ENCODE peak calls at places on chromosomes 2 and 18, in ten cellular contexts. One of them, this sample, is unnamed.

GRCh38 chr2:241357531-241357930 is 1.4 kb downstream of the FARP2 start:
- DNase-seq in fibroblast of pulmonary artery: no peak
- DNase-seq in choroid plexus epithelial cell: no peak
- DNase-seq in endothelial cell: no peak
- DNase-seq in A549: no peak
- DNase-seq in Calu3: no peak
- DNase-seq in IMR-90: no peak
- DNase-seq in MM.1S: peak
- DNase-seq in dorsolateral prefrontal cortex: no peak
- DNase-seq in progenitor cell of endocrine pancreas: no peak
- DNase-seq in this sample: no peak

GRCh38 chr2:219289537-219290361 is 10.6 kb downstream of the DNAJB2 start:
- DNase-seq in fibroblast of pulmonary artery: peak
- DNase-seq in choroid plexus epithelial cell: peak
- DNase-seq in endothelial cell: no peak
- DNase-seq in A549: no peak
- DNase-seq in Calu3: peak
- DNase-seq in IMR-90: peak
- DNase-seq in MM.1S: no peak
- DNase-seq in dorsolateral prefrontal cortex: peak
- DNase-seq in progenitor cell of endocrine pancreas: no peak
- DNase-seq in this sample: no peak

GRCh38 chr2:240024766-240025165 is 376 bp downstream of the NDUFA10 start:
- DNase-seq in fibroblast of pulmonary artery: no peak
- DNase-seq in choroid plexus epithelial cell: peak
- DNase-seq in endothelial cell: no peak
- DNase-seq in A549: peak
- DNase-seq in Calu3: no peak
- DNase-seq in IMR-90: no peak
- DNase-seq in MM.1S: peak
- DNase-seq in dorsolateral prefrontal cortex: no peak
- DNase-seq in progenitor cell of endocrine pancreas: no peak
- DNase-seq in this sample: no peak

GRCh38 chr2:58081000-58081399 is 34.4 kb downstream of the VRK2 start:
- DNase-seq in fibroblast of pulmonary artery: no peak
- DNase-seq in choroid plexus epithelial cell: peak
- DNase-seq in endothelial cell: no peak
- DNase-seq in A549: peak
- DNase-seq in Calu3: no peak
- DNase-seq in IMR-90: no peak
- DNase-seq in MM.1S: no peak
- DNase-seq in dorsolateral prefrontal cortex: no peak
- DNase-seq in progenitor cell of endocrine pancreas: no peak
- DNase-seq in this sample: no peak

GRCh38 chr2:232139786-232140562 is 178.5 kb downstream of the DIS3L2 start:
- DNase-seq in fibroblast of pulmonary artery: no peak
- DNase-seq in choroid plexus epithelial cell: no peak
- DNase-seq in endothelial cell: no peak
- DNase-seq in A549: no peak
- DNase-seq in Calu3: no peak
- DNase-seq in IMR-90: peak
- DNase-seq in MM.1S: no peak
- DNase-seq in dorsolateral prefrontal cortex: no peak
- DNase-seq in progenitor cell of endocrine pancreas: no peak
- DNase-seq in this sample: no peak

GRCh38 chr2:189113963-189114362 is 65.6 kb downstream of the COL5A2 start:
- DNase-seq in fibroblast of pulmonary artery: no peak
- DNase-seq in choroid plexus epithelial cell: peak
- DNase-seq in endothelial cell: no peak
- DNase-seq in A549: no peak
- DNase-seq in Calu3: no peak
- DNase-seq in IMR-90: peak
- DNase-seq in MM.1S: no peak
- DNase-seq in dorsolateral prefrontal cortex: no peak
- DNase-seq in progenitor cell of endocrine pancreas: no peak
- DNase-seq in this sample: no peak

GRCh38 chr18:59514193-59514592 is 155.1 kb upstream of the LMAN1 start:
- DNase-seq in fibroblast of pulmonary artery: peak
- DNase-seq in choroid plexus epithelial cell: peak
- DNase-seq in endothelial cell: peak
- DNase-seq in A549: no peak
- DNase-seq in Calu3: no peak
- DNase-seq in IMR-90: peak
- DNase-seq in MM.1S: no peak
- DNase-seq in dorsolateral prefrontal cortex: no peak
- DNase-seq in progenitor cell of endocrine pancreas: no peak
- DNase-seq in this sample: no peak

GRCh38 chr2:74014813-74015212 is 30.1 kb downstream of the TET3 start:
- DNase-seq in fibroblast of pulmonary artery: no peak
- DNase-seq in choroid plexus epithelial cell: no peak
- DNase-seq in endothelial cell: no peak
- DNase-seq in A549: no peak
- DNase-seq in Calu3: no peak
- DNase-seq in IMR-90: no peak
- DNase-seq in MM.1S: no peak
- DNase-seq in dorsolateral prefrontal cortex: no peak
- DNase-seq in progenitor cell of endocrine pancreas: no peak
- DNase-seq in this sample: no peak

GRCh38 chr2:233764264-233764663 is 4.2 kb downstream of the UGT1A1 start:
- DNase-seq in fibroblast of pulmonary artery: peak
- DNase-seq in choroid plexus epithelial cell: peak
- DNase-seq in endothelial cell: no peak
- DNase-seq in A549: peak
- DNase-seq in Calu3: peak
- DNase-seq in IMR-90: peak
- DNase-seq in MM.1S: no peak
- DNase-seq in dorsolateral prefrontal cortex: no peak
- DNase-seq in progenitor cell of endocrine pancreas: no peak
- DNase-seq in this sample: no peak

GRCh38 chr2:196086517-196087368 is 18.1 kb upstream of the DNAH7 start:
- DNase-seq in fibroblast of pulmonary artery: no peak
- DNase-seq in choroid plexus epithelial cell: no peak
- DNase-seq in endothelial cell: no peak
- DNase-seq in A549: no peak
- DNase-seq in Calu3: no peak
- DNase-seq in IMR-90: no peak
- DNase-seq in MM.1S: no peak
- DNase-seq in dorsolateral prefrontal cortex: no peak
- DNase-seq in progenitor cell of endocrine pancreas: no peak
- DNase-seq in this sample: no peak

GRCh38 chr2:151280276-151280675 is 9.2 kb downstream of the NMI start:
- DNase-seq in fibroblast of pulmonary artery: peak
- DNase-seq in choroid plexus epithelial cell: peak
- DNase-seq in endothelial cell: no peak
- DNase-seq in A549: no peak
- DNase-seq in Calu3: no peak
- DNase-seq in IMR-90: peak
- DNase-seq in MM.1S: no peak
- DNase-seq in dorsolateral prefrontal cortex: no peak
- DNase-seq in progenitor cell of endocrine pancreas: no peak
- DNase-seq in this sample: no peak

GRCh38 chr2:205474746-205475145 is 207.6 kb upstream of the NRP2 start:
- DNase-seq in fibroblast of pulmonary artery: peak
- DNase-seq in choroid plexus epithelial cell: peak
- DNase-seq in endothelial cell: no peak
- DNase-seq in A549: no peak
- DNase-seq in Calu3: no peak
- DNase-seq in IMR-90: peak
- DNase-seq in MM.1S: no peak
- DNase-seq in dorsolateral prefrontal cortex: no peak
- DNase-seq in progenitor cell of endocrine pancreas: no peak
- DNase-seq in this sample: no peak

GRCh38 chr2:181917378-181917735 is 25.8 kb downstream of the ITPRID2 start:
- DNase-seq in fibroblast of pulmonary artery: no peak
- DNase-seq in choroid plexus epithelial cell: no peak
- DNase-seq in endothelial cell: no peak
- DNase-seq in A549: no peak
- DNase-seq in Calu3: no peak
- DNase-seq in IMR-90: no peak
- DNase-seq in MM.1S: peak
- DNase-seq in dorsolateral prefrontal cortex: no peak
- DNase-seq in progenitor cell of endocrine pancreas: no peak
- DNase-seq in this sample: no peak

GRCh38 chr2:133674433-133675331 is 106.4 kb upstream of the NCKAP5 start:
- DNase-seq in fibroblast of pulmonary artery: peak
- DNase-seq in choroid plexus epithelial cell: peak
- DNase-seq in endothelial cell: peak
- DNase-seq in A549: peak
- DNase-seq in Calu3: peak
- DNase-seq in IMR-90: peak
- DNase-seq in MM.1S: no peak
- DNase-seq in dorsolateral prefrontal cortex: peak
- DNase-seq in progenitor cell of endocrine pancreas: no peak
- DNase-seq in this sample: no peak

GRCh38 chr2:140508756-140509155 is 1622.1 kb downstream of the LRP1B start:
- DNase-seq in fibroblast of pulmonary artery: no peak
- DNase-seq in choroid plexus epithelial cell: no peak
- DNase-seq in endothelial cell: no peak
- DNase-seq in A549: no peak
- DNase-seq in Calu3: no peak
- DNase-seq in IMR-90: no peak
- DNase-seq in MM.1S: no peak
- DNase-seq in dorsolateral prefrontal cortex: no peak
- DNase-seq in progenitor cell of endocrine pancreas: no peak
- DNase-seq in this sample: no peak

GRCh38 chr2:126645211-126645618 is 10.7 kb upstream of the GYPC start:
- DNase-seq in fibroblast of pulmonary artery: no peak
- DNase-seq in choroid plexus epithelial cell: no peak
- DNase-seq in endothelial cell: no peak
- DNase-seq in A549: no peak
- DNase-seq in Calu3: no peak
- DNase-seq in IMR-90: no peak
- DNase-seq in MM.1S: no peak
- DNase-seq in dorsolateral prefrontal cortex: no peak
- DNase-seq in progenitor cell of endocrine pancreas: no peak
- DNase-seq in this sample: no peak

GRCh38 chr2:173881466-173881865 is 83.7 kb downstream of the SP3 start:
- DNase-seq in fibroblast of pulmonary artery: peak
- DNase-seq in choroid plexus epithelial cell: peak
- DNase-seq in endothelial cell: no peak
- DNase-seq in A549: no peak
- DNase-seq in Calu3: no peak
- DNase-seq in IMR-90: peak
- DNase-seq in MM.1S: no peak
- DNase-seq in dorsolateral prefrontal cortex: no peak
- DNase-seq in progenitor cell of endocrine pancreas: no peak
- DNase-seq in this sample: no peak

GRCh38 chr18:76380791-76381405 is 114.1 kb downstream of the ZNF516 start:
- DNase-seq in fibroblast of pulmonary artery: no peak
- DNase-seq in choroid plexus epithelial cell: no peak
- DNase-seq in endothelial cell: peak
- DNase-seq in A549: peak
- DNase-seq in Calu3: no peak
- DNase-seq in IMR-90: no peak
- DNase-seq in MM.1S: peak
- DNase-seq in dorsolateral prefrontal cortex: no peak
- DNase-seq in progenitor cell of endocrine pancreas: no peak
- DNase-seq in this sample: no peak
- TF ChIP-seq CTCF in fibroblast of pulmonary artery: peak
- TF ChIP-seq CTCF in choroid plexus epithelial cell: peak
- TF ChIP-seq CTCF in endothelial cell: peak
- TF ChIP-seq CTCF in A549: peak
- TF ChIP-seq CTCF in Calu3: no peak
- TF ChIP-seq CTCF in IMR-90: peak
- TF ChIP-seq CTCF in MM.1S: peak
- TF ChIP-seq CTCF in dorsolateral prefrontal cortex: no peak
- TF ChIP-seq CTCF in progenitor cell of endocrine pancreas: peak
- TF ChIP-seq CTCF in this sample: no peak

GRCh38 chr2:11642972-11643371 is 27.0 kb downstream of the NTSR2 start:
- DNase-seq in fibroblast of pulmonary artery: no peak
- DNase-seq in choroid plexus epithelial cell: no peak
- DNase-seq in endothelial cell: no peak
- DNase-seq in A549: no peak
- DNase-seq in Calu3: no peak
- DNase-seq in IMR-90: no peak
- DNase-seq in MM.1S: no peak
- DNase-seq in dorsolateral prefrontal cortex: no peak
- DNase-seq in progenitor cell of endocrine pancreas: no peak
- DNase-seq in this sample: no peak
- TF ChIP-seq CTCF in fibroblast of pulmonary artery: no peak
- TF ChIP-seq CTCF in choroid plexus epithelial cell: no peak
- TF ChIP-seq CTCF in endothelial cell: no peak
- TF ChIP-seq CTCF in A549: no peak
- TF ChIP-seq CTCF in Calu3: no peak
- TF ChIP-seq CTCF in IMR-90: no peak
- TF ChIP-seq CTCF in MM.1S: no peak
- TF ChIP-seq CTCF in dorsolateral prefrontal cortex: no peak
- TF ChIP-seq CTCF in progenitor cell of endocrine pancreas: no peak
- TF ChIP-seq CTCF in this sample: no peak

GRCh38 chr2:15816674-15817406 is 123.5 kb upstream of the MYCN start:
- DNase-seq in fibroblast of pulmonary artery: no peak
- DNase-seq in choroid plexus epithelial cell: no peak
- DNase-seq in endothelial cell: no peak
- DNase-seq in A549: no peak
- DNase-seq in Calu3: no peak
- DNase-seq in IMR-90: no peak
- DNase-seq in MM.1S: no peak
- DNase-seq in dorsolateral prefrontal cortex: no peak
- DNase-seq in progenitor cell of endocrine pancreas: no peak
- DNase-seq in this sample: no peak
- TF ChIP-seq CTCF in fibroblast of pulmonary artery: no peak
- TF ChIP-seq CTCF in choroid plexus epithelial cell: no peak
- TF ChIP-seq CTCF in endothelial cell: no peak
- TF ChIP-seq CTCF in A549: no peak
- TF ChIP-seq CTCF in Calu3: no peak
- TF ChIP-seq CTCF in IMR-90: no peak
- TF ChIP-seq CTCF in MM.1S: no peak
- TF ChIP-seq CTCF in dorsolateral prefrontal cortex: no peak
- TF ChIP-seq CTCF in progenitor cell of endocrine pancreas: no peak
- TF ChIP-seq CTCF in this sample: no peak

DNA sequence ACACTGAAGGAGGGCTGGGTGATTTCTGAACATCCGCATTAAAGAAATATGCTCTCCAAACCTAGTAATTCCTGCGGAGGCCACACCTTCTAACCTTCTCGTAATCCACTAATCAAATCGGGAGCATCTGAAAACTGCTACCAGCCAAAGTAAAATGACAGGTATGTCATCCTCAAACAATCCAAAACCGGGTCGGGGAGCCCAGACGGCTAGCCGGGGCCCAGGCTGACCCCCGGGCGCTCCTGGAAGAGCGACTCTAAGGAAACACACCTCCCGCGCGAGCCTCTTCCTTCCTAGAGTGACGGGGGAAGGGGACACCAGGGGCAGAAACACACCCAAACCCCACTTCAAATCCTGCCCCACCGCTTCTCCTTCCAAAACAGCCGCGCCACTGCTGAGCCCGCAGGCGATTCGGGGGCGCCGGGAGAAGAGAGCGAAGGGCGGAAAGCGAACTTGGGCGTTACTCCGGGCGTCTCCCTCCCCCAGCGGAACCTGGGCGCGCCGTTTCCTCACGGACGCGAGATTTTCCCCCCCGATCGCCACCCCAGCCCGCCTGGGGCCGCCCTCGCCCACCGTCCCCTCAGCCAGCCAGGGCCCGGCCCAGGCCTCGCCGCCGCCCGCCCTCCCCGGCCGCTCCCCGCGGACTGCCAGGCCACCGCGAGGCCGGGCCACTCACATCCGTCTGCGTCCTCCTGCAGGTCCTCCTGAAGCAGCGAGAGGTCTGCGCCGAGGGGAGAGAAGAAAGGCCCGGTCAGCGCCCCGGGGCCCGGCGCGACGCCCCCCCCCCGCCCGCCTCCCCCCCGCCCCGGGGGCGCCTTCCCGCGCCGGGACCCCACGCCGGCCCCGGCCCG is 584 bp downstream of the PPP4R1 start:
- DNase-seq in fibroblast of pulmonary artery: peak
- DNase-seq in choroid plexus epithelial cell: peak
- DNase-seq in endothelial cell: peak
- DNase-seq in A549: peak
- DNase-seq in Calu3: peak
- DNase-seq in IMR-90: peak
- DNase-seq in MM.1S: peak
- DNase-seq in dorsolateral prefrontal cortex: peak
- DNase-seq in progenitor cell of endocrine pancreas: peak
- DNase-seq in this sample: peak
- TF ChIP-seq CTCF in fibroblast of pulmonary artery: no peak
- TF ChIP-seq CTCF in choroid plexus epithelial cell: no peak
- TF ChIP-seq CTCF in endothelial cell: no peak
- TF ChIP-seq CTCF in A549: no peak
- TF ChIP-seq CTCF in Calu3: no peak
- TF ChIP-seq CTCF in IMR-90: no peak
- TF ChIP-seq CTCF in MM.1S: no peak
- TF ChIP-seq CTCF in dorsolateral prefrontal cortex: no peak
- TF ChIP-seq CTCF in progenitor cell of endocrine pancreas: peak
- TF ChIP-seq CTCF in this sample: no peak